ENCODE peak calls at places on chromosomes 2 and 18, in seven cellular contexts. E is activated CD4-positive, alpha-beta T cell treated with anti-CD3 and anti-CD28 coated beads, Interleukin-2, amount 50 U/mL, for 48 hours; U is HEK293T; W is neural crest cell; H is colonic mucosa; A is CD4-positive, alpha-beta memory T cell; O is fibroblast of pulmonary artery. F is an unnamed sample.

GRCh38 chr18:60975419-60975818 is 357.8 kb upstream of the CDH20 start:
- DNase-seq in E (no peak), H (no peak), O (no peak), W (no peak), A (no peak), U (no peak), F (no peak)

GRCh38 chr2:222946700-222947278 is 86.0 kb downstream of the ACSL3 start:
- DNase-seq in E (no peak), O (no peak), U (no peak), W (no peak), H (no peak), A (no peak), F (no peak)

GRCh38 chr2:218890369-218890768 is 9.7 kb downstream of the WNT10A start:
- DNase-seq in A (no peak), U (no peak), W (no peak), O (no peak), E (no peak), H (no peak), F (no peak)

GRCh38 chr2:151049746-151050145 is 211.9 kb downstream of the RBM43 start:
- DNase-seq in U (no peak), A (no peak), O (peak), H (no peak), E (no peak), W (no peak), F (peak)

GRCh38 chr2:25042321-25043240 is 705 bp downstream of the EFR3B start:
- DNase-seq in E (peak), H (peak), A (no peak), O (peak), W (peak), U (peak), F (peak)

GRCh38 chr2:53629527-53629926 is 138.1 kb upstream of the CHAC2 start:
- DNase-seq in H (no peak), W (no peak), O (no peak), E (no peak), A (no peak), U (no peak), F (no peak)

GRCh38 chr2:47112665-47113435 is 42.3 kb downstream of the STPG4 start:
- DNase-seq in H (no peak), O (no peak), E (no peak), W (no peak), U (no peak), A (no peak), F (no peak)

GRCh38 chr18:41870191-41870590 is 84.8 kb upstream of the PIK3C3 start:
- DNase-seq in H (no peak), A (no peak), O (no peak), W (no peak), E (no peak), U (no peak), F (no peak)

F was measured in HuH-7.5.